ENCODE peak calls at places on chromosomes 3 and 15, in seven cellular contexts. W is astrocyte of the spinal cord; R is stimulated activated CD4-positive, alpha-beta T cell treated with anti-CD3 and anti-CD28 coated beads, TNF-alpha, amount 100 ng/mL, for 1 hour; P is RKO; F is NCI-H1417; M is EL; V is HCT116. X is an unnamed sample.

GRCh38 chr3:142588708-142589107 is 7.5 kb upstream of the PLS1 start:
- DNase-seq in W (no peak), R (no peak), P (no peak), F (no peak), M (no peak), V (no peak), X (no peak)

GRCh38 chr3:155391583-155391982 is 98.1 kb upstream of the STRIT1 start:
- DNase-seq in W (peak), R (no peak), P (no peak), F (peak), M (peak), V (peak), X (no peak)

GRCh38 chr3:51943451-51944391 is 1.6 kb downstream of the PARP3 start:
- DNase-seq in W (no peak), R (no peak), P (no peak), F (no peak), M (no peak), V (no peak), X (no peak)

GRCh38 chr3:177680442-177680821 is 483.1 kb upstream of the TBL1XR1 start:
- DNase-seq in W (peak), R (no peak), P (peak), F (no peak), M (peak), V (no peak), X (no peak)

GRCh38 chr3:43627360-43627759 is 5.5 kb upstream of the ANO10 start:
- DNase-seq in W (no peak), R (no peak), P (no peak), F (no peak), M (no peak), V (no peak), X (no peak)

GRCh38 chr3:168803536-168803935 is 707.8 kb upstream of the GOLIM4 start:
- DNase-seq in W (peak), R (no peak), P (no peak), F (no peak), M (peak), V (no peak), X (no peak)

GRCh38 chr3:141797167-141797773 is 34.1 kb downstream of the GRK7 start:
- DNase-seq in W (peak), R (peak), P (no peak), F (no peak), M (no peak), V (no peak), X (peak)

GRCh38 chr3:62607287-62608029 is 234.1 kb upstream of the FEZF2 start:
- DNase-seq in W (peak), R (no peak), P (peak), F (no peak), M (peak), V (no peak), X (no peak)

GRCh38 chr3:53350652-53351051 is 3.3 kb upstream of the DCP1A start:
- DNase-seq in W (no peak), R (no peak), P (peak), F (peak), M (peak), V (peak), X (no peak)

GRCh38 chr3:171498921-171499320 is 38.7 kb upstream of the TNIK start:
- DNase-seq in W (no peak), R (no peak), P (no peak), F (peak), M (no peak), V (no peak), X (no peak)

GRCh38 chr3:44865272-44866005 is 3.7 kb downstream of the TMEM42 start:
- DNase-seq in W (peak), R (no peak), P (no peak), F (peak), M (no peak), V (no peak), X (peak)

GRCh38 chr3:145055375-145056076 is 1083.9 kb downstream of the DIPK2A start:
- DNase-seq in W (no peak), R (no peak), P (no peak), F (no peak), M (no peak), V (no peak), X (no peak)

GRCh38 chr3:150515210-150515609 is 31.1 kb downstream of the SERP1 start:
- DNase-seq in W (no peak), R (no peak), P (peak), F (no peak), M (no peak), V (peak), X (no peak)

GRCh38 chr15:100879046-100879445 is 585 bp upstream of the ALDH1A3 start:
- DNase-seq in W (no peak), R (no peak), P (no peak), F (no peak), M (no peak), V (no peak), X (no peak)

GRCh38 chr3:123110238-123110952 is 43.6 kb downstream of the PDIA5 start:
- DNase-seq in W (no peak), R (no peak), P (no peak), F (peak), M (no peak), V (no peak), X (no peak)

GRCh38 chr3:37163262-37164020 is 10.9 kb downstream of the LRRFIP2 start:
- DNase-seq in W (peak), R (no peak), P (no peak), F (no peak), M (peak), V (no peak), X (no peak)

GRCh38 chr15:73926191-73927002 is at the start of gene LOXL1:
- DNase-seq in W (peak), R (no peak), P (peak), F (peak), M (peak), V (peak), X (no peak)

GRCh38 chr3:37221407-37221806 is 47.0 kb upstream of the LRRFIP2 start:
- DNase-seq in W (peak), R (no peak), P (peak), F (no peak), M (peak), V (peak), X (no peak)

GRCh38 chr3:176850498-176850897 is 346.8 kb downstream of the TBL1XR1 start:
- DNase-seq in W (no peak), R (no peak), P (no peak), F (no peak), M (no peak), V (no peak), X (no peak)

X was measured in naive thymus-derived CD8-positive, alpha-beta T cell.